ENCODE peak calls at places on chromosomes 4 and X, in eight cellular contexts. B, A, X, I, S, F, Z and E are unnamed samples.

GRCh38 chr4:20432098-20432497 is 180.4 kb downstream of the SLIT2 start:
- DNase-seq in B (peak; percentile 59), A (no peak), F (no peak), S (no peak), X (no peak), I (peak; percentile 84), Z (no peak), E (no peak)

GRCh38 chrX:68396953-68397352 is 36.3 kb downstream of the OPHN1 start:
- DNase-seq in S (no peak), I (no peak), F (no peak), X (no peak), A (no peak), Z (no peak), B (peak; percentile 57), E (no peak)

GRCh38 chr4:176499518-176499917 is 179.8 kb downstream of the SPCS3 start:
- DNase-seq in Z (no peak), S (no peak), B (peak; percentile 66), F (no peak), A (no peak), X (no peak), I (peak; percentile 69), E (no peak)

GRCh38 chr4:153005914-153006381 is 69.8 kb downstream of the FHDC1 start:
- DNase-seq in X (no peak), S (no peak), A (no peak), I (no peak), Z (no peak), B (no peak), F (no peak), E (no peak)

GRCh38 chr4:182486895-182487294 is 243.7 kb downstream of the TENM3 start:
- DNase-seq in F (no peak), I (peak; percentile 6), Z (no peak), X (no peak), A (no peak), B (no peak), S (peak; percentile 7), E (no peak)

GRCh38 chr4:48725414-48725813 is 54.7 kb downstream of the FRYL start:
- DNase-seq in Z (peak; percentile 15), A (no peak), I (no peak), X (no peak), B (no peak), F (peak; percentile 34), S (no peak), E (no peak)

GRCh38 chr4:71456841-71457240 is 118.0 kb downstream of the SLC4A4 start:
- DNase-seq in Z (peak; percentile 91), B (peak; percentile 47), X (no peak), S (no peak), A (no peak), F (peak; percentile 11), I (peak; percentile 68), E (no peak)

GRCh38 chr4:120144634-120145033 is 78.0 kb upstream of the MAD2L1 start:
- DNase-seq in S (no peak), B (no peak), F (no peak), X (no peak), I (no peak), A (no peak), Z (no peak), E (no peak)

GRCh38 chr4:5788144-5788543 is 77.1 kb downstream of the EVC start:
- DNase-seq in Z (no peak), F (no peak), B (no peak), S (no peak), X (no peak), A (no peak), I (no peak), E (no peak)

GRCh38 chr4:79964020-79964714 is 108.9 kb downstream of the ANTXR2 start:
- DNase-seq in B (no peak), S (no peak), X (no peak), A (no peak), I (no peak), F (peak; percentile 64), Z (no peak), E (no peak)

GRCh38 chr4:151854731-151855130 is 93.9 kb upstream of the GATB start:
- DNase-seq in F (no peak), I (peak; percentile 6), X (no peak), S (no peak), Z (no peak), A (no peak), B (peak; percentile 63), E (no peak)

GRCh38 chrX:23008431-23009099 is 8.8 kb downstream of the DDX53 start:
- DNase-seq in Z (peak; percentile 52), A (no peak), S (no peak), X (no peak), I (peak; percentile 55), B (peak; percentile 49), F (peak; percentile 21), E (no peak)

GRCh38 chr4:38365748-38366310 is 298.2 kb upstream of the KLF3 start:
- DNase-seq in A (no peak), X (no peak), I (no peak), B (no peak), F (no peak), Z (no peak), S (no peak), E (no peak)

GRCh38 chr4:77695769-77696168 is 90.1 kb downstream of the CXCL13 start:
- DNase-seq in S (no peak), F (no peak), I (peak; percentile 97), X (no peak), Z (peak; percentile 27), A (no peak), B (peak; percentile 91), E (no peak)